ENCODE peak calls at places on chromosomes 2 and 18, in ten cellular contexts. X, P, H, T, S, I, K, W, E and R are unnamed samples.

GRCh38 chr18:78875268-78875997 is 104.2 kb upstream of the SALL3 start:
- DNase-seq in X (no peak), P (no peak), H (no peak), T (no peak), S (peak; percentile 4), I (no peak), K (peak; percentile 40), W (peak; percentile 16), E (no peak), R (no peak)

GRCh38 chr2:192414794-192415193 is 220.1 kb upstream of the TMEFF2 start:
- DNase-seq in X (no peak), P (no peak), H (no peak), T (no peak), S (no peak), I (no peak), K (no peak), W (no peak), E (no peak), R (no peak)

GRCh38 chr2:39484206-39484605 is 47.1 kb upstream of the MAP4K3 start:
- DNase-seq in X (no peak), P (no peak), H (no peak), T (no peak), S (no peak), I (no peak), K (no peak), W (no peak), E (no peak), R (no peak)

GRCh38 chr2:183010112-183010511 is 28.1 kb downstream of the NCKAP1 start:
- DNase-seq in X (no peak), P (peak; percentile 24), H (no peak), T (peak; percentile 55), S (peak; percentile 99), I (no peak), K (peak; percentile 10), W (peak; percentile 61), E (no peak), R (peak; percentile 51)

GRCh38 chr18:57836557-57836956 is 33.4 kb upstream of the ATP8B1 start:
- DNase-seq in X (no peak), P (no peak), H (no peak), T (no peak), S (no peak), I (no peak), K (no peak), W (no peak), E (no peak), R (no peak)

GRCh38 chr2:38095996-38096861 is 20.3 kb upstream of the CYP1B1 start:
- DNase-seq in X (no peak), P (peak; percentile 36), H (no peak), T (peak; percentile 68), S (peak; percentile 60), I (no peak), K (peak; percentile 89), W (no peak), E (no peak), R (no peak)

GRCh38 chr2:202171246-202171833 is 67.1 kb downstream of the SUMO1 start:
- DNase-seq in X (no peak), P (no peak), H (no peak), T (peak; percentile 60), S (no peak), I (no peak), K (peak; percentile 48), W (no peak), E (no peak), R (no peak)

GRCh38 chr2:171260471-171261424 is 100.1 kb upstream of the TLK1 start:
- DNase-seq in X (no peak), P (no peak), H (no peak), T (peak; percentile 18), S (peak; percentile 6), I (no peak), K (no peak), W (no peak), E (no peak), R (no peak)

GRCh38 chr2:200523604-200524003 is 2.4 kb upstream of the SGO2 start:
- DNase-seq in X (no peak), P (no peak), H (no peak), T (no peak), S (no peak), I (no peak), K (no peak), W (no peak), E (no peak), R (no peak)

GRCh38 chr2:200528228-200528627 is 2.2 kb downstream of the SGO2 start:
- DNase-seq in X (no peak), P (no peak), H (no peak), T (no peak), S (no peak), I (no peak), K (no peak), W (no peak), E (no peak), R (no peak)

GRCh38 chr2:200525551-200525881 is 491 bp upstream of the SGO2 start:
- DNase-seq in X (no peak), P (no peak), H (no peak), T (no peak), S (no peak), I (no peak), K (no peak), W (no peak), E (no peak), R (no peak)

GRCh38 chr2:200525066-200525465 is 941 bp upstream of the SGO2 start:
- DNase-seq in X (no peak), P (no peak), H (no peak), T (no peak), S (no peak), I (no peak), K (no peak), W (no peak), E (no peak), R (no peak)

GRCh38 chr2:200525882-200526651 is at the start of gene SGO2:
- DNase-seq in X (peak; percentile 95), P (peak; percentile 94), H (peak; percentile 52), T (peak; percentile 98), S (peak; percentile 93), I (peak; percentile 92), K (peak; percentile 97), W (peak; percentile 92), E (no peak), R (peak; percentile 71)
- TF ChIP-seq CTCF in X (no peak), P (no peak), H (no peak), T (no peak), S (no peak), I (peak; percentile 8), K (no peak), W (peak; percentile 1), E (no peak), R (no peak)

GRCh38 chr18:69843047-69843446 is 104.6 kb downstream of the CD226 start:
- DNase-seq in X (no peak), P (no peak), H (no peak), T (no peak), S (no peak), I (no peak), K (no peak), W (no peak), E (no peak), R (no peak)

GRCh38 chr18:69839989-69840388 is 107.7 kb downstream of the CD226 start:
- DNase-seq in X (no peak), P (no peak), H (no peak), T (no peak), S (no peak), I (no peak), K (no peak), W (no peak), E (no peak), R (no peak)

GRCh38 chr18:69844656-69845055 is 103.0 kb downstream of the CD226 start:
- DNase-seq in X (no peak), P (no peak), H (no peak), T (no peak), S (no peak), I (no peak), K (no peak), W (no peak), E (no peak), R (no peak)

GRCh38 chr18:69840445-69840844 is 107.2 kb downstream of the CD226 start:
- DNase-seq in X (no peak), P (no peak), H (no peak), T (peak; percentile 27), S (peak; percentile 25), I (no peak), K (no peak), W (peak; percentile 21), E (no peak), R (peak; percentile 26)

DNA sequence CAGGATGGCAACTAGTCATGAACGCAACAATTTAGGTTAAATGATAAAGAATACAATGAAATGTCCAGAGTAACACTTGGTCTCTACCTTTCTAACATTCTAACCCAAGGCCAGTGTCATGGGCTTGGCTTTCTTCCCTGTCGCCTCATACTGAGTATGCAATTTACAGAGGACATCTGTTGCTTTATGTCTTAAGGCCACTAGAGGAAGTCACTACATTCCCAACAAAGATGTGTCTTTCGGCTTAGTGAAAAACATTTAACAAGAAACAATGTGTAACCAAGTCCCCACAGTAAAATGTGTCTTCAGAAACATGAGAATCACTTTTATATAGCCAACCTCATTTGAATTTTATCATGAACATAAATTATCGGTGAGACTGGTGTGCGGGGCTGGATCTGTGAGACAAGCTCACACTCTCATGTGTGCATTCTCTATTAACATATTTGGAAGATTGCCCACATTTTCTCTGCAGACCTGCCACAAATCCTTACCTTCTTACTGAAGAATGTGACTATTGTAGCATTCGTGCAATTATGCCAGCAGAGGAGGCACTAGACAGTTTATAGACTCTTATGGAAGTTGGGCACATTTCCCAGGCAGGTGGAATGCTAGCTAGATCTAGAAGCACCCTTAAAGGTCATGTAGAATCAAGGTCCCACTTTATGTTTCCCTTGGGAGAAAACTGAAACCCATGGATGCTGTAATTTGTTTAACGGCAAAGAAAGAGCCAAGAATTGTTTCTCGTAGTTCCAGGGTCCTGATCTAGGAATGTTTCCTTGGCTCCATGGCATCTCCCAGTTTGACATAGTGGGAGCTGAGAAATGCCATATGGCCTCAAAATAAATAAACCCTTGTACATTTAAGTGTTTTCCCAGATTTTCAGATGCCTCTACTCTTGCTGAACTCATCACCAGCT is 101.8 kb downstream of the CD226 start:
- DNase-seq in X (no peak), P (no peak), H (no peak), T (no peak), S (no peak), I (no peak), K (peak; percentile 7), W (no peak), E (no peak), R (no peak)
- TF ChIP-seq CTCF in X (no peak), P (no peak), H (no peak), T (no peak), S (no peak), I (no peak), K (no peak), W (no peak), E (no peak), R (no peak)

GRCh38 chr2:144847347-144848080 is 327.6 kb upstream of the ZEB2 start:
- DNase-seq in X (no peak), P (no peak), H (no peak), T (no peak), S (no peak), I (no peak), K (no peak), W (no peak), E (no peak), R (no peak)

GRCh38 chr2:144848404-144848803 is 328.5 kb upstream of the ZEB2 start:
- DNase-seq in X (no peak), P (no peak), H (no peak), T (no peak), S (no peak), I (no peak), K (no peak), W (no peak), E (no peak), R (no peak)

GRCh38 chr2:144854596-144854995 is 334.7 kb upstream of the ZEB2 start:
- DNase-seq in X (no peak), P (no peak), H (no peak), T (no peak), S (no peak), I (no peak), K (no peak), W (no peak), E (no peak), R (no peak)

DNA sequence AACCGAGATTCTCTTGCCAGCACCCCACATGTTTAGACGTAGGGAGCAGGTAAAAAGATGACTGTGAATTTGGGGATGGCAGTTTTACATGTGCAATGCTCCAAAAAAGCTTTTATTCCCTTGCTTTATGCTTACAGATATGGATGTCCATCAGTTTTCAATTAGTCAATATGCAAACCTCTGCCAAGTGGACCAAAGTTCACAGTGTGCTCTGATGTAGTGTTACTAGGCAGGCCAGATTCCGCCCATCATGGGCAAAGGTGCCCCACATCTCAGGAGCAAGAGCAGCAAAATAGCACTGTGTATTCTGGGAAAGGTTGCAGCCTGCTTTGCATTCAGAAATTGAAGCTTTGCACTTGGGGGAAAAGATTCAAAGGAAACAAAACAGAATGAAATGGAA is 329.7 kb upstream of the ZEB2 start:
- DNase-seq in X (no peak), P (no peak), H (no peak), T (peak; percentile 70), S (no peak), I (no peak), K (peak; percentile 29), W (no peak), E (no peak), R (no peak)
- TF ChIP-seq CTCF in X (no peak), P (no peak), H (no peak), T (no peak), S (no peak), I (no peak), K (no peak), W (no peak), E (no peak), R (no peak)

GRCh38 chr2:64063924-64064331 is 44.7 kb upstream of the VPS54 start:
- DNase-seq in X (no peak), P (no peak), H (no peak), T (peak; percentile 70), S (peak; percentile 86), I (no peak), K (peak; percentile 57), W (peak; percentile 96), E (no peak), R (peak; percentile 40)

GRCh38 chr2:64063454-64063853 is 44.2 kb upstream of the VPS54 start:
- DNase-seq in X (no peak), P (no peak), H (no peak), T (peak; percentile 7), S (peak; percentile 6), I (no peak), K (no peak), W (no peak), E (no peak), R (no peak)

GRCh38 chr2:64062840-64063239 is 43.6 kb upstream of the VPS54 start:
- DNase-seq in X (no peak), P (no peak), H (peak; percentile 29), T (peak; percentile 88), S (peak; percentile 50), I (no peak), K (peak; percentile 32), W (peak; percentile 65), E (no peak), R (no peak)

GRCh38 chr2:64065516-64065915 is 46.3 kb upstream of the VPS54 start:
- DNase-seq in X (no peak), P (no peak), H (no peak), T (no peak), S (no peak), I (no peak), K (no peak), W (no peak), E (no peak), R (no peak)

GRCh38 chr2:64067326-64067725 is 48.1 kb upstream of the VPS54 start:
- DNase-seq in X (no peak), P (no peak), H (no peak), T (peak; percentile 13), S (peak; percentile 17), I (no peak), K (no peak), W (peak; percentile 23), E (no peak), R (no peak)
- TF ChIP-seq CTCF in X (no peak), P (no peak), H (no peak), T (no peak), S (no peak), I (no peak), K (no peak), W (no peak), E (no peak), R (no peak)